ENCODE peak calls at places on chromosomes 12 and 14, in seven cellular contexts. D, J, N, F, I, V and Z are unnamed samples.

GRCh38 chr14:94458096-94458495 is 5.5 kb upstream of the SERPINA11 start:
- DNase-seq in D (no peak), J (no peak), N (no peak), F (no peak), I (no peak), V (no peak), Z (no peak)

GRCh38 chr12:114384746-114385145 is 21.2 kb downstream of the TBX5 start:
- DNase-seq in D (no peak), J (no peak), N (no peak), F (no peak), I (peak; percentile 46), V (peak; percentile 85), Z (no peak)

GRCh38 chr12:15044461-15044860 is 71.6 kb downstream of the PDE6H start:
- DNase-seq in D (no peak), J (no peak), N (no peak), F (no peak), I (peak; percentile 24), V (peak; percentile 65), Z (peak; percentile 43)

GRCh38 chr12:116189692-116190091 is 87.8 kb downstream of the MED13L start:
- DNase-seq in D (no peak), J (no peak), N (no peak), F (no peak), I (no peak), V (no peak), Z (no peak)

GRCh38 chr12:61521258-61521657 is 738.9 kb upstream of the USP15 start:
- DNase-seq in D (no peak), J (no peak), N (no peak), F (no peak), I (no peak), V (no peak), Z (no peak)

GRCh38 chr12:131065801-131066200 is 112.1 kb downstream of the ADGRD1 start:
- DNase-seq in D (no peak), J (no peak), N (no peak), F (no peak), I (no peak), V (no peak), Z (no peak)

GRCh38 chr14:55103005-55103640 is 25.9 kb upstream of the LGALS3 start:
- DNase-seq in D (peak; percentile 95), J (peak; percentile 37), N (peak; percentile 91), F (peak; percentile 96), I (peak; percentile 97), V (peak; percentile 94), Z (peak; percentile 98)

GRCh38 chr12:180445-180844 is 33.5 kb downstream of the SLC6A12 start:
- DNase-seq in D (peak; percentile 58), J (no peak), N (peak; percentile 44), F (no peak), I (peak; percentile 49), V (peak; percentile 47), Z (peak; percentile 73)

GRCh38 chr12:19298837-19299605 is 140.3 kb upstream of the AEBP2 start:
- DNase-seq in D (no peak), J (no peak), N (no peak), F (no peak), I (no peak), V (peak; percentile 14), Z (no peak)

GRCh38 chr12:95740751-95741150 is 49.8 kb downstream of the NTN4 start:
- DNase-seq in D (no peak), J (no peak), N (no peak), F (no peak), I (no peak), V (no peak), Z (peak; percentile 7)

GRCh38 chr12:6700646-6701051 is at the start of gene PIANP:
- DNase-seq in D (peak; percentile 21), J (no peak), N (peak; percentile 48), F (no peak), I (no peak), V (peak; percentile 40), Z (peak; percentile 31)

GRCh38 chr12:21073822-21074460 is 57.1 kb upstream of the SLCO1B1 start:
- DNase-seq in D (no peak), J (no peak), N (no peak), F (peak; percentile 30), I (no peak), V (no peak), Z (peak; percentile 95)

GRCh38 chr14:52790011-52790755 is 1.2 kb downstream of the GNPNAT1 start:
- DNase-seq in D (no peak), J (no peak), N (no peak), F (peak; percentile 15), I (no peak), V (no peak), Z (no peak)

GRCh38 chr12:95646781-95647184 is 95.5 kb upstream of the USP44 start:
- DNase-seq in D (peak; percentile 84), J (no peak), N (no peak), F (no peak), I (no peak), V (peak; percentile 70), Z (peak; percentile 83)

GRCh38 chr14:61812347-61813100 is 50.3 kb downstream of the SNAPC1 start:
- DNase-seq in D (no peak), J (no peak), N (no peak), F (no peak), I (no peak), V (peak; percentile 18), Z (peak; percentile 13)

GRCh38 chr14:93956514-93957332 is 19.6 kb downstream of the ASB2 start:
- DNase-seq in D (no peak), J (no peak), N (peak; percentile 50), F (no peak), I (no peak), V (no peak), Z (no peak)

GRCh38 chr14:35897616-35898111 is 71.5 kb downstream of the BRMS1L start:
- DNase-seq in D (no peak), J (no peak), N (peak; percentile 35), F (no peak), I (no peak), V (no peak), Z (no peak)

GRCh38 chr12:7933255-7933726 is 2.7 kb downstream of the SLC2A3 start:
- DNase-seq in D (peak; percentile 96), J (no peak), N (peak; percentile 67), F (peak; percentile 94), I (peak; percentile 97), V (peak; percentile 96), Z (peak; percentile 99)

DNA sequence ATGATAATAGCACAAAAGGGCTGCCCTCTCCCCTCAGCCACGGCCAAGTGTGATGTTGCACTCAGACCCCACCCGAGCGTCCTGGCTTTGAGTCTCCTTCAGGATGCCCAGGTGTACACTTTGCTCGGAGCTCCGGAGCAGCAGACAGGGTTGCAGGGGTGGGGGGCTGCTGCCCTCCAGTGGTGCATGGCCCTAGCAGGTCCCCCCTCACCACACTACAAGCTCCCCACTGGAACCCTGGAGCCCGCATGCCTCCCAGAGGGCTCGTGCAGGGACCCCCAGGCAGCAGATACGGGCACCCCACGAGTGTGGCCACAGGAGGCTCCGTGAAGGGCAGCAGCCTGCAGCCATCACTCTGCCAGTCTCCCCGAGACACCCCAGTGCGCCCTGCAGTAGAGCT is 69.9 kb upstream of the C14orf180 start:
- DNase-seq in D (no peak), J (no peak), N (no peak), F (no peak), I (no peak), V (no peak), Z (no peak)
- TF ChIP-seq CTCF in D (no peak), J (no peak), N (no peak), F (no peak), I (no peak), V (no peak), Z (no peak)

DNA sequence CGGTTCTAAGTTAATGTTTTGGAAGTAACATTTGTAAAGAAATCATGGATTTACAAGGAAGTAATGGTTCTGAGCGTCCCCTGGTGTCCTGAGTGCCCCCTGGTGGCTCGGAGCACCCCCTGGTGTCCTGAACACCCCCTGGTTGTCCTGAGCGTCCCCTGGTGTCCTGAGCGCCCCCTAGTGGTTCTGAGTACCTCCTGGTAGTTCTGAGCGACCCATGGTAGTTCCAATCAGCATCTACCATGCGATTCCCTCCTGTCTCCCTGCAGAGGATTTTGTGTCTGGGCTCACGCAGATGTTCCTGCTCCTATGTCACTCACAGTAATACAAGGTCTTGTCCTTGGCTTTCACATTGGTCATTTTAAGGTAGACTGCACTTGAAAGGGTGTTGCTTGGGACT is 1352.9 kb downstream of the TMEM121 start:
- DNase-seq in D (no peak), J (no peak), N (peak; percentile 72), F (peak; percentile 79), I (no peak), V (no peak), Z (no peak)
- TF ChIP-seq CTCF in D (peak; percentile 15), J (peak; percentile 33), N (peak; percentile 30), F (peak; percentile 47), I (no peak), V (no peak), Z (peak; percentile 29)

GRCh38 chr14:86802726-86803125 is 1190.3 kb downstream of the GALC start:
- DNase-seq in D (no peak), J (no peak), N (no peak), F (no peak), I (peak; percentile 21), V (no peak), Z (peak; percentile 13)

GRCh38 chr14:86798330-86798729 is 1194.7 kb downstream of the GALC start:
- DNase-seq in D (peak; percentile 16), J (no peak), N (no peak), F (no peak), I (no peak), V (no peak), Z (peak; percentile 12)

GRCh38 chr14:86796221-86797074 is 1196.5 kb downstream of the GALC start:
- DNase-seq in D (peak; percentile 23), J (no peak), N (no peak), F (no peak), I (peak; percentile 41), V (peak; percentile 43), Z (peak; percentile 13)

GRCh38 chr14:86797075-86797351 is 1196.0 kb downstream of the GALC start:
- DNase-seq in D (no peak), J (no peak), N (no peak), F (no peak), I (no peak), V (no peak), Z (no peak)

GRCh38 chr14:86799244-86799647 is 1193.7 kb downstream of the GALC start:
- DNase-seq in D (peak; percentile 98), J (no peak), N (no peak), F (peak; percentile 1), I (peak; percentile 97), V (peak; percentile 95), Z (peak; percentile 93)
- TF ChIP-seq CTCF in D (peak; percentile 20), J (no peak), N (no peak), F (no peak), I (no peak), V (no peak), Z (peak; percentile 12)

GRCh38 chr14:100900837-100901390 is 2.6 kb downstream of the RTL1 start:
- DNase-seq in D (no peak), J (no peak), N (peak; percentile 50), F (peak; percentile 54), I (no peak), V (peak; percentile 27), Z (peak; percentile 22)
- TF ChIP-seq CTCF in D (peak; percentile 34), J (no peak), N (no peak), F (peak; percentile 54), I (peak; percentile 22), V (peak; percentile 21), Z (peak; percentile 48)